ENCODE peak calls at places on chromosomes 2 and 18, in ten cellular contexts. One of them, this sample, is unnamed.

GRCh38 chr2:206230060-206230890 is 44.2 kb upstream of the ZDBF2 start:
- DNase-seq in naive thymus-derived CD4-positive, alpha-beta T cell: no peak
- DNase-seq in activated CD4-positive, alpha-beta T cell treated with anti-CD3 and anti-CD28 coated beads for 4 hours: no peak
- DNase-seq in NCI-H524: peak; percentile 90
- DNase-seq in esophagus squamous epithelium: no peak
- DNase-seq in naive B cell: no peak
- DNase-seq in WERI-Rb-1: peak; percentile 93
- DNase-seq in thoracic aorta: no peak
- DNase-seq in activated effector memory CD4-positive, alpha-beta T cell treated with anti-CD3 and anti-CD28 coated beads, Interleukin-2, amount 50 U/mL, for 16 hours: no peak
- DNase-seq in dorsolateral prefrontal cortex: no peak
- DNase-seq in this sample: peak; percentile 95

GRCh38 chr2:25856377-25856776 is 21.9 kb downstream of the ASXL2 start:
- DNase-seq in thoracic aorta: no peak
- DNase-seq in naive B cell: no peak
- DNase-seq in WERI-Rb-1: peak; percentile 16
- DNase-seq in naive thymus-derived CD4-positive, alpha-beta T cell: no peak
- DNase-seq in activated CD4-positive, alpha-beta T cell treated with anti-CD3 and anti-CD28 coated beads for 4 hours: no peak
- DNase-seq in dorsolateral prefrontal cortex: no peak
- DNase-seq in esophagus squamous epithelium: no peak
- DNase-seq in NCI-H524: no peak
- DNase-seq in activated effector memory CD4-positive, alpha-beta T cell treated with anti-CD3 and anti-CD28 coated beads, Interleukin-2, amount 50 U/mL, for 16 hours: no peak
- DNase-seq in this sample: no peak

GRCh38 chr2:20195431-20195830 is 29.5 kb downstream of the SDC1 start:
- DNase-seq in naive B cell: no peak
- DNase-seq in activated effector memory CD4-positive, alpha-beta T cell treated with anti-CD3 and anti-CD28 coated beads, Interleukin-2, amount 50 U/mL, for 16 hours: no peak
- DNase-seq in esophagus squamous epithelium: no peak
- DNase-seq in activated CD4-positive, alpha-beta T cell treated with anti-CD3 and anti-CD28 coated beads for 4 hours: no peak
- DNase-seq in naive thymus-derived CD4-positive, alpha-beta T cell: no peak
- DNase-seq in dorsolateral prefrontal cortex: no peak
- DNase-seq in WERI-Rb-1: no peak
- DNase-seq in thoracic aorta: no peak
- DNase-seq in NCI-H524: no peak
- DNase-seq in this sample: no peak

GRCh38 chr2:106030287-106031268 is 163.5 kb downstream of the UXS1 start:
- DNase-seq in naive B cell: no peak
- DNase-seq in thoracic aorta: no peak
- DNase-seq in WERI-Rb-1: no peak
- DNase-seq in NCI-H524: no peak
- DNase-seq in naive thymus-derived CD4-positive, alpha-beta T cell: no peak
- DNase-seq in esophagus squamous epithelium: no peak
- DNase-seq in activated effector memory CD4-positive, alpha-beta T cell treated with anti-CD3 and anti-CD28 coated beads, Interleukin-2, amount 50 U/mL, for 16 hours: peak; percentile 72
- DNase-seq in dorsolateral prefrontal cortex: peak; percentile 22
- DNase-seq in activated CD4-positive, alpha-beta T cell treated with anti-CD3 and anti-CD28 coated beads for 4 hours: peak; percentile 38
- DNase-seq in this sample: no peak

GRCh38 chr2:60818272-60818671 is 62.2 kb downstream of the PAPOLG start:
- DNase-seq in naive B cell: no peak
- DNase-seq in activated CD4-positive, alpha-beta T cell treated with anti-CD3 and anti-CD28 coated beads for 4 hours: peak; percentile 71
- DNase-seq in NCI-H524: no peak
- DNase-seq in thoracic aorta: no peak
- DNase-seq in naive thymus-derived CD4-positive, alpha-beta T cell: no peak
- DNase-seq in dorsolateral prefrontal cortex: no peak
- DNase-seq in WERI-Rb-1: no peak
- DNase-seq in activated effector memory CD4-positive, alpha-beta T cell treated with anti-CD3 and anti-CD28 coated beads, Interleukin-2, amount 50 U/mL, for 16 hours: peak; percentile 74
- DNase-seq in esophagus squamous epithelium: no peak
- DNase-seq in this sample: no peak

GRCh38 chr2:23540804-23541360 is 155.9 kb downstream of the KLHL29 start:
- DNase-seq in naive B cell: no peak
- DNase-seq in NCI-H524: no peak
- DNase-seq in thoracic aorta: no peak
- DNase-seq in activated CD4-positive, alpha-beta T cell treated with anti-CD3 and anti-CD28 coated beads for 4 hours: no peak
- DNase-seq in esophagus squamous epithelium: no peak
- DNase-seq in naive thymus-derived CD4-positive, alpha-beta T cell: no peak
- DNase-seq in dorsolateral prefrontal cortex: no peak
- DNase-seq in WERI-Rb-1: no peak
- DNase-seq in activated effector memory CD4-positive, alpha-beta T cell treated with anti-CD3 and anti-CD28 coated beads, Interleukin-2, amount 50 U/mL, for 16 hours: no peak
- DNase-seq in this sample: no peak

GRCh38 chr18:61901334-61901986 is 8.7 kb upstream of the RNF152 start:
- DNase-seq in WERI-Rb-1: peak; percentile 82
- DNase-seq in thoracic aorta: no peak
- DNase-seq in esophagus squamous epithelium: no peak
- DNase-seq in activated CD4-positive, alpha-beta T cell treated with anti-CD3 and anti-CD28 coated beads for 4 hours: peak; percentile 35
- DNase-seq in naive B cell: peak; percentile 27
- DNase-seq in dorsolateral prefrontal cortex: peak; percentile 23
- DNase-seq in NCI-H524: peak; percentile 80
- DNase-seq in activated effector memory CD4-positive, alpha-beta T cell treated with anti-CD3 and anti-CD28 coated beads, Interleukin-2, amount 50 U/mL, for 16 hours: peak; percentile 70
- DNase-seq in naive thymus-derived CD4-positive, alpha-beta T cell: peak; percentile 50
- DNase-seq in this sample: peak; percentile 16

GRCh38 chr2:147595200-147595599 is 249.6 kb upstream of the ACVR2A start:
- DNase-seq in activated CD4-positive, alpha-beta T cell treated with anti-CD3 and anti-CD28 coated beads for 4 hours: no peak
- DNase-seq in naive B cell: no peak
- DNase-seq in NCI-H524: no peak
- DNase-seq in dorsolateral prefrontal cortex: no peak
- DNase-seq in thoracic aorta: no peak
- DNase-seq in esophagus squamous epithelium: no peak
- DNase-seq in WERI-Rb-1: no peak
- DNase-seq in naive thymus-derived CD4-positive, alpha-beta T cell: no peak
- DNase-seq in activated effector memory CD4-positive, alpha-beta T cell treated with anti-CD3 and anti-CD28 coated beads, Interleukin-2, amount 50 U/mL, for 16 hours: no peak
- DNase-seq in this sample: no peak

GRCh38 chr2:94979406-94980375 is 45.8 kb upstream of the MAL start:
- DNase-seq in NCI-H524: no peak
- DNase-seq in naive thymus-derived CD4-positive, alpha-beta T cell: no peak
- DNase-seq in dorsolateral prefrontal cortex: no peak
- DNase-seq in WERI-Rb-1: no peak
- DNase-seq in esophagus squamous epithelium: no peak
- DNase-seq in activated CD4-positive, alpha-beta T cell treated with anti-CD3 and anti-CD28 coated beads for 4 hours: no peak
- DNase-seq in naive B cell: no peak
- DNase-seq in activated effector memory CD4-positive, alpha-beta T cell treated with anti-CD3 and anti-CD28 coated beads, Interleukin-2, amount 50 U/mL, for 16 hours: no peak
- DNase-seq in thoracic aorta: no peak
- DNase-seq in this sample: no peak

GRCh38 chr18:62325806-62326645 is 916 bp downstream of the TNFRSF11A start:
- DNase-seq in NCI-H524: peak; percentile 33
- DNase-seq in thoracic aorta: no peak
- DNase-seq in naive thymus-derived CD4-positive, alpha-beta T cell: peak; percentile 26
- DNase-seq in activated CD4-positive, alpha-beta T cell treated with anti-CD3 and anti-CD28 coated beads for 4 hours: peak; percentile 15
- DNase-seq in activated effector memory CD4-positive, alpha-beta T cell treated with anti-CD3 and anti-CD28 coated beads, Interleukin-2, amount 50 U/mL, for 16 hours: peak; percentile 69
- DNase-seq in esophagus squamous epithelium: no peak
- DNase-seq in WERI-Rb-1: peak; percentile 47
- DNase-seq in dorsolateral prefrontal cortex: no peak
- DNase-seq in naive B cell: peak; percentile 28
- DNase-seq in this sample: peak; percentile 44

GRCh38 chr2:166900700-166901099 is 12.4 kb downstream of the XIRP2 start:
- DNase-seq in naive thymus-derived CD4-positive, alpha-beta T cell: no peak
- DNase-seq in naive B cell: no peak
- DNase-seq in NCI-H524: no peak
- DNase-seq in activated CD4-positive, alpha-beta T cell treated with anti-CD3 and anti-CD28 coated beads for 4 hours: no peak
- DNase-seq in dorsolateral prefrontal cortex: no peak
- DNase-seq in WERI-Rb-1: no peak
- DNase-seq in esophagus squamous epithelium: no peak
- DNase-seq in thoracic aorta: no peak
- DNase-seq in activated effector memory CD4-positive, alpha-beta T cell treated with anti-CD3 and anti-CD28 coated beads, Interleukin-2, amount 50 U/mL, for 16 hours: no peak
- DNase-seq in this sample: no peak

GRCh38 chr2:15435474-15435873 is 125.7 kb downstream of the NBAS start:
- DNase-seq in activated effector memory CD4-positive, alpha-beta T cell treated with anti-CD3 and anti-CD28 coated beads, Interleukin-2, amount 50 U/mL, for 16 hours: no peak
- DNase-seq in naive thymus-derived CD4-positive, alpha-beta T cell: no peak
- DNase-seq in esophagus squamous epithelium: no peak
- DNase-seq in WERI-Rb-1: no peak
- DNase-seq in naive B cell: no peak
- DNase-seq in NCI-H524: peak; percentile 48
- DNase-seq in activated CD4-positive, alpha-beta T cell treated with anti-CD3 and anti-CD28 coated beads for 4 hours: no peak
- DNase-seq in thoracic aorta: no peak
- DNase-seq in dorsolateral prefrontal cortex: no peak
- DNase-seq in this sample: no peak

GRCh38 chr2:223101340-223102039 is 49.5 kb downstream of the KCNE4 start:
- DNase-seq in activated CD4-positive, alpha-beta T cell treated with anti-CD3 and anti-CD28 coated beads for 4 hours: no peak
- DNase-seq in naive thymus-derived CD4-positive, alpha-beta T cell: no peak
- DNase-seq in esophagus squamous epithelium: no peak
- DNase-seq in WERI-Rb-1: peak; percentile 95
- DNase-seq in thoracic aorta: no peak
- DNase-seq in activated effector memory CD4-positive, alpha-beta T cell treated with anti-CD3 and anti-CD28 coated beads, Interleukin-2, amount 50 U/mL, for 16 hours: no peak
- DNase-seq in naive B cell: no peak
- DNase-seq in NCI-H524: peak; percentile 94
- DNase-seq in dorsolateral prefrontal cortex: no peak
- DNase-seq in this sample: no peak

GRCh38 chr2:215554689-215555088 is 118.8 kb upstream of the FN1 start:
- DNase-seq in dorsolateral prefrontal cortex: no peak
- DNase-seq in naive thymus-derived CD4-positive, alpha-beta T cell: no peak
- DNase-seq in activated CD4-positive, alpha-beta T cell treated with anti-CD3 and anti-CD28 coated beads for 4 hours: no peak
- DNase-seq in activated effector memory CD4-positive, alpha-beta T cell treated with anti-CD3 and anti-CD28 coated beads, Interleukin-2, amount 50 U/mL, for 16 hours: no peak
- DNase-seq in thoracic aorta: no peak
- DNase-seq in naive B cell: no peak
- DNase-seq in NCI-H524: no peak
- DNase-seq in esophagus squamous epithelium: no peak
- DNase-seq in WERI-Rb-1: no peak
- DNase-seq in this sample: no peak

GRCh38 chr2:210663574-210663973 is 107.2 kb downstream of the CPS1 start:
- DNase-seq in NCI-H524: peak; percentile 57
- DNase-seq in activated effector memory CD4-positive, alpha-beta T cell treated with anti-CD3 and anti-CD28 coated beads, Interleukin-2, amount 50 U/mL, for 16 hours: no peak
- DNase-seq in thoracic aorta: no peak
- DNase-seq in WERI-Rb-1: peak; percentile 39
- DNase-seq in naive thymus-derived CD4-positive, alpha-beta T cell: no peak
- DNase-seq in esophagus squamous epithelium: no peak
- DNase-seq in activated CD4-positive, alpha-beta T cell treated with anti-CD3 and anti-CD28 coated beads for 4 hours: no peak
- DNase-seq in dorsolateral prefrontal cortex: no peak
- DNase-seq in naive B cell: no peak
- DNase-seq in this sample: no peak

GRCh38 chr2:240507060-240507777 is 50.6 kb downstream of the ANKMY1 start:
- DNase-seq in NCI-H524: no peak
- DNase-seq in WERI-Rb-1: no peak
- DNase-seq in dorsolateral prefrontal cortex: no peak
- DNase-seq in activated effector memory CD4-positive, alpha-beta T cell treated with anti-CD3 and anti-CD28 coated beads, Interleukin-2, amount 50 U/mL, for 16 hours: peak; percentile 37
- DNase-seq in activated CD4-positive, alpha-beta T cell treated with anti-CD3 and anti-CD28 coated beads for 4 hours: no peak
- DNase-seq in naive B cell: no peak
- DNase-seq in naive thymus-derived CD4-positive, alpha-beta T cell: no peak
- DNase-seq in thoracic aorta: no peak
- DNase-seq in esophagus squamous epithelium: no peak
- DNase-seq in this sample: no peak

GRCh38 chr2:231308631-231309414 is 86.7 kb upstream of the B3GNT7 start:
- DNase-seq in naive B cell: no peak
- DNase-seq in thoracic aorta: no peak
- DNase-seq in NCI-H524: no peak
- DNase-seq in activated effector memory CD4-positive, alpha-beta T cell treated with anti-CD3 and anti-CD28 coated beads, Interleukin-2, amount 50 U/mL, for 16 hours: no peak
- DNase-seq in esophagus squamous epithelium: no peak
- DNase-seq in dorsolateral prefrontal cortex: peak; percentile 46
- DNase-seq in naive thymus-derived CD4-positive, alpha-beta T cell: no peak
- DNase-seq in WERI-Rb-1: no peak
- DNase-seq in activated CD4-positive, alpha-beta T cell treated with anti-CD3 and anti-CD28 coated beads for 4 hours: no peak
- DNase-seq in this sample: no peak

GRCh38 chr2:67514515-67514914 is 117.4 kb downstream of the ETAA1 start:
- DNase-seq in activated CD4-positive, alpha-beta T cell treated with anti-CD3 and anti-CD28 coated beads for 4 hours: no peak
- DNase-seq in naive thymus-derived CD4-positive, alpha-beta T cell: no peak
- DNase-seq in thoracic aorta: no peak
- DNase-seq in naive B cell: no peak
- DNase-seq in WERI-Rb-1: no peak
- DNase-seq in dorsolateral prefrontal cortex: no peak
- DNase-seq in NCI-H524: no peak
- DNase-seq in esophagus squamous epithelium: no peak
- DNase-seq in activated effector memory CD4-positive, alpha-beta T cell treated with anti-CD3 and anti-CD28 coated beads, Interleukin-2, amount 50 U/mL, for 16 hours: no peak
- DNase-seq in this sample: no peak

GRCh38 chr2:219736196-219736595 is 108.8 kb downstream of the SLC4A3 start:
- DNase-seq in NCI-H524: peak; percentile 68
- DNase-seq in naive B cell: no peak
- DNase-seq in activated CD4-positive, alpha-beta T cell treated with anti-CD3 and anti-CD28 coated beads for 4 hours: no peak
- DNase-seq in naive thymus-derived CD4-positive, alpha-beta T cell: peak; percentile 3
- DNase-seq in dorsolateral prefrontal cortex: no peak
- DNase-seq in WERI-Rb-1: peak; percentile 29
- DNase-seq in activated effector memory CD4-positive, alpha-beta T cell treated with anti-CD3 and anti-CD28 coated beads, Interleukin-2, amount 50 U/mL, for 16 hours: no peak
- DNase-seq in esophagus squamous epithelium: no peak
- DNase-seq in thoracic aorta: no peak
- DNase-seq in this sample: peak; percentile 35

GRCh38 chr2:6909431-6910385 is 7.5 kb upstream of the RNF144A start:
- DNase-seq in activated CD4-positive, alpha-beta T cell treated with anti-CD3 and anti-CD28 coated beads for 4 hours: peak; percentile 31
- DNase-seq in naive B cell: peak; percentile 33
- DNase-seq in esophagus squamous epithelium: no peak
- DNase-seq in thoracic aorta: no peak
- DNase-seq in naive thymus-derived CD4-positive, alpha-beta T cell: peak; percentile 84
- DNase-seq in dorsolateral prefrontal cortex: no peak
- DNase-seq in activated effector memory CD4-positive, alpha-beta T cell treated with anti-CD3 and anti-CD28 coated beads, Interleukin-2, amount 50 U/mL, for 16 hours: no peak
- DNase-seq in WERI-Rb-1: no peak
- DNase-seq in NCI-H524: no peak
- DNase-seq in this sample: no peak

GRCh38 chr18:66156946-66157687 is 406.3 kb downstream of the CDH7 start:
- DNase-seq in esophagus squamous epithelium: no peak
- DNase-seq in dorsolateral prefrontal cortex: no peak
- DNase-seq in activated effector memory CD4-positive, alpha-beta T cell treated with anti-CD3 and anti-CD28 coated beads, Interleukin-2, amount 50 U/mL, for 16 hours: no peak
- DNase-seq in naive thymus-derived CD4-positive, alpha-beta T cell: no peak
- DNase-seq in thoracic aorta: no peak
- DNase-seq in NCI-H524: no peak
- DNase-seq in WERI-Rb-1: no peak
- DNase-seq in naive B cell: no peak
- DNase-seq in activated CD4-positive, alpha-beta T cell treated with anti-CD3 and anti-CD28 coated beads for 4 hours: no peak
- DNase-seq in this sample: no peak

GRCh38 chr2:152038451-152038958 is 60.3 kb downstream of the CACNB4 start:
- DNase-seq in thoracic aorta: no peak
- DNase-seq in naive thymus-derived CD4-positive, alpha-beta T cell: no peak
- DNase-seq in WERI-Rb-1: no peak
- DNase-seq in naive B cell: no peak
- DNase-seq in activated CD4-positive, alpha-beta T cell treated with anti-CD3 and anti-CD28 coated beads for 4 hours: no peak
- DNase-seq in esophagus squamous epithelium: no peak
- DNase-seq in NCI-H524: no peak
- DNase-seq in dorsolateral prefrontal cortex: no peak
- DNase-seq in activated effector memory CD4-positive, alpha-beta T cell treated with anti-CD3 and anti-CD28 coated beads, Interleukin-2, amount 50 U/mL, for 16 hours: no peak
- DNase-seq in this sample: no peak

GRCh38 chr2:138185827-138186226 is 221.6 kb downstream of the HNMT start:
- DNase-seq in esophagus squamous epithelium: no peak
- DNase-seq in activated effector memory CD4-positive, alpha-beta T cell treated with anti-CD3 and anti-CD28 coated beads, Interleukin-2, amount 50 U/mL, for 16 hours: no peak
- DNase-seq in naive B cell: no peak
- DNase-seq in activated CD4-positive, alpha-beta T cell treated with anti-CD3 and anti-CD28 coated beads for 4 hours: no peak
- DNase-seq in NCI-H524: no peak
- DNase-seq in dorsolateral prefrontal cortex: no peak
- DNase-seq in thoracic aorta: no peak
- DNase-seq in WERI-Rb-1: no peak
- DNase-seq in naive thymus-derived CD4-positive, alpha-beta T cell: no peak
- DNase-seq in this sample: no peak

GRCh38 chr2:236944561-236944960 is 141.1 kb upstream of the COPS8 start:
- DNase-seq in dorsolateral prefrontal cortex: no peak
- DNase-seq in naive B cell: no peak
- DNase-seq in naive thymus-derived CD4-positive, alpha-beta T cell: no peak
- DNase-seq in thoracic aorta: no peak
- DNase-seq in activated CD4-positive, alpha-beta T cell treated with anti-CD3 and anti-CD28 coated beads for 4 hours: no peak
- DNase-seq in WERI-Rb-1: no peak
- DNase-seq in NCI-H524: peak; percentile 64
- DNase-seq in activated effector memory CD4-positive, alpha-beta T cell treated with anti-CD3 and anti-CD28 coated beads, Interleukin-2, amount 50 U/mL, for 16 hours: no peak
- DNase-seq in esophagus squamous epithelium: no peak
- DNase-seq in this sample: no peak

GRCh38 chr18:42459873-42460272 is 504.8 kb downstream of the PIK3C3 start:
- DNase-seq in NCI-H524: no peak
- DNase-seq in naive thymus-derived CD4-positive, alpha-beta T cell: no peak
- DNase-seq in dorsolateral prefrontal cortex: no peak
- DNase-seq in thoracic aorta: no peak
- DNase-seq in esophagus squamous epithelium: no peak
- DNase-seq in naive B cell: no peak
- DNase-seq in activated CD4-positive, alpha-beta T cell treated with anti-CD3 and anti-CD28 coated beads for 4 hours: no peak
- DNase-seq in activated effector memory CD4-positive, alpha-beta T cell treated with anti-CD3 and anti-CD28 coated beads, Interleukin-2, amount 50 U/mL, for 16 hours: no peak
- DNase-seq in WERI-Rb-1: no peak
- DNase-seq in this sample: no peak

GRCh38 chr2:229164545-229165249 is 106.4 kb downstream of the PID1 start:
- DNase-seq in naive B cell: no peak
- DNase-seq in dorsolateral prefrontal cortex: no peak
- DNase-seq in activated effector memory CD4-positive, alpha-beta T cell treated with anti-CD3 and anti-CD28 coated beads, Interleukin-2, amount 50 U/mL, for 16 hours: no peak
- DNase-seq in thoracic aorta: no peak
- DNase-seq in activated CD4-positive, alpha-beta T cell treated with anti-CD3 and anti-CD28 coated beads for 4 hours: no peak
- DNase-seq in NCI-H524: no peak
- DNase-seq in esophagus squamous epithelium: no peak
- DNase-seq in WERI-Rb-1: no peak
- DNase-seq in naive thymus-derived CD4-positive, alpha-beta T cell: no peak
- DNase-seq in this sample: no peak

This sample was measured in DMS79 treated with DMSO at 0.1 percent for 48 hours.